ENCODE peak calls at places on chromosomes 7 and 10, in eight cellular contexts. Q is choroid plexus epithelial cell; K is CD8-positive, alpha-beta T cell; S is foreskin fibroblast; G is coronary artery; J is Peyer's patch; O is colonic mucosa; H is astrocyte of the spinal cord. M is an unnamed sample.

GRCh38 chr10:72328829-72329204 is 25.9 kb downstream of the DNAJB12 start:
- DNase-seq in G (no peak), J (no peak), H (no peak), Q (no peak), O (no peak), S (no peak), K (no peak), M (no peak)

GRCh38 chr10:99285846-99286245 is 43.3 kb upstream of the CNNM1 start:
- DNase-seq in H (no peak), J (no peak), K (no peak), O (no peak), S (peak; percentile 78), Q (no peak), G (no peak), M (no peak)

GRCh38 chr7:108403597-108404217 is 52.5 kb downstream of the NRCAM start:
- DNase-seq in G (no peak), K (no peak), Q (no peak), H (no peak), J (no peak), S (no peak), O (no peak), M (no peak)

GRCh38 chr10:113735913-113736312 is 15.6 kb upstream of the PLEKHS1 start:
- DNase-seq in G (no peak), H (no peak), S (no peak), Q (peak; percentile 14), J (no peak), O (no peak), K (no peak), M (peak; percentile 42)

GRCh38 chr7:81267508-81267907 is 348.7 kb upstream of the SEMA3C start:
- DNase-seq in J (no peak), S (peak; percentile 10), Q (peak; percentile 94), O (no peak), G (no peak), H (peak; percentile 47), K (no peak), M (no peak)

GRCh38 chr7:155002411-155003214 is at the start of gene PAXIP1:
- DNase-seq in G (no peak), S (peak; percentile 74), Q (no peak), K (peak; percentile 17), J (peak; percentile 30), H (peak; percentile 4), O (no peak), M (peak; percentile 72)

GRCh38 chr7:142815099-142815498 is 39.8 kb upstream of the EPHB6 start:
- DNase-seq in O (no peak), J (no peak), K (no peak), H (no peak), Q (no peak), G (no peak), S (no peak), M (no peak)

GRCh38 chr10:11578802-11579255 is 32.6 kb downstream of the USP6NL start:
- DNase-seq in Q (no peak), K (no peak), H (no peak), O (no peak), J (no peak), G (no peak), S (no peak), M (no peak)

GRCh38 chr10:129764011-129764900 is 199.8 kb downstream of the EBF3 start:
- DNase-seq in O (peak; percentile 10), H (no peak), Q (no peak), G (peak; percentile 55), K (no peak), S (no peak), J (no peak), M (no peak)

GRCh38 chr7:31748084-31748483 is 61.1 kb downstream of the PPP1R17 start:
- DNase-seq in Q (no peak), G (no peak), J (no peak), O (no peak), H (no peak), K (no peak), S (no peak), M (no peak)

GRCh38 chr10:52187521-52188258 is 126.4 kb upstream of the DKK1 start:
- DNase-seq in S (no peak), Q (no peak), O (no peak), J (no peak), G (no peak), K (no peak), H (no peak), M (no peak)

GRCh38 chr10:88995156-88995876 is 4.7 kb downstream of the FAS start:
- DNase-seq in S (no peak), Q (no peak), K (no peak), H (no peak), O (peak; percentile 60), G (no peak), J (no peak), M (peak; percentile 30)

GRCh38 chr7:2219606-2220005 is 13.1 kb downstream of the MAD1L1 start:
- DNase-seq in Q (no peak), G (no peak), S (no peak), K (no peak), H (no peak), J (no peak), O (no peak), M (no peak)

GRCh38 chr7:65254061-65254460 is 119.6 kb upstream of the ZNF92 start:
- DNase-seq in H (no peak), J (no peak), Q (no peak), S (no peak), K (no peak), G (no peak), O (no peak), M (no peak)

GRCh38 chr7:129989466-129989865 is 36.7 kb upstream of the UBE2H start:
- DNase-seq in J (no peak), K (peak; percentile 9), S (no peak), G (no peak), Q (no peak), H (no peak), O (no peak), M (no peak)

GRCh38 chr7:16235743-16236142 is 185.6 kb downstream of the CRPPA start:
- DNase-seq in G (no peak), K (no peak), Q (no peak), H (no peak), S (peak; percentile 3), O (no peak), J (no peak), M (no peak)

GRCh38 chr7:131325179-131325840 is 2.4 kb upstream of the MKLN1 start:
- DNase-seq in J (no peak), G (no peak), S (peak; percentile 25), H (no peak), O (no peak), Q (no peak), K (no peak), M (no peak)

GRCh38 chr7:86925221-86925620 is 134.2 kb downstream of the ELAPOR2 start:
- DNase-seq in J (no peak), S (no peak), O (peak; percentile 28), H (no peak), K (no peak), Q (no peak), G (no peak), M (peak; percentile 62)

GRCh38 chr10:71397340-71398212 is 856 bp downstream of the CDH23 start:
- DNase-seq in H (no peak), K (no peak), O (no peak), Q (no peak), G (peak; percentile 68), J (no peak), S (no peak), M (no peak)

GRCh38 chr7:131431289-131431688 is 103.6 kb downstream of the MKLN1 start:
- DNase-seq in O (no peak), G (no peak), Q (peak; percentile 23), K (no peak), S (no peak), H (peak; percentile 77), J (no peak), M (no peak)

GRCh38 chr7:71332226-71332625 is 200.3 kb downstream of the GALNT17 start:
- DNase-seq in G (no peak), K (no peak), J (no peak), H (no peak), S (no peak), Q (no peak), O (no peak), M (no peak)

GRCh38 chr7:50141131-50141530 is 48.1 kb upstream of the ZPBP start:
- DNase-seq in O (no peak), J (no peak), K (no peak), S (no peak), H (no peak), G (no peak), Q (no peak), M (no peak)
- H3K4me3 ChIP-seq in O (no peak overlapping the region), J (no peak overlapping the region), K (no peak overlapping the region), S (no peak overlapping the region), H (no peak overlapping the region), G (no peak overlapping the region), Q (no peak overlapping the region), M (no peak overlapping the region)

GRCh38 chr7:11786186-11786585 is 45.8 kb downstream of the THSD7A start:
- DNase-seq in K (no peak), H (peak; percentile 93), G (no peak), S (peak; percentile 25), J (no peak), O (no peak), Q (peak; percentile 85), M (no peak)
- TF ChIP-seq CTCF in K (no peak), H (no peak), G (no peak), S (no peak), J (no peak), O (no peak), Q (no peak), M (no peak)

DNA sequence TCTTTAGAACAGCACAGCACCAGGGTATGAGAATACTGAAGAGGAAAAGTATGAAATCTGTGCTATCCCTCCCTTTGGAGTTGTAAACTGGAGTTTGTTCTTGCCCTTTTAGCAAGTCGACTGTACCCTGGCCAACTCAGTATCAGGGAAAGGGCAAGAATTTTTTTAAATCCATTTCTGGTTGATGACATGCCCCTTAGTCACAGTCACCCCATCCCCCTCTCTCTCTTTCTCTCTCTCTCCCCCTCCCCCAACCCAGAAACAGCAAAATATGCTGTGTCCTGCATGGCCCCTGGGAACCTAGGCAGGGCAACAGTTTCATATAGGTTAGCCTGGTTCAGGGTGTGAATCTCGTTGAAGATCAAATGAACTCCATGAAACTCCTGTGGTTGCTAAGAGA is 177.7 kb upstream of the ADO start:
- DNase-seq in Q (no peak), K (no peak), H (peak; percentile 21), S (peak; percentile 76), J (no peak), O (no peak), G (no peak), M (no peak)
- H3K4me3 ChIP-seq in Q (no peak overlapping the region), K (no peak overlapping the region), H (no peak overlapping the region), S (no peak overlapping the region), J (no peak overlapping the region), O (no peak overlapping the region), G (no peak overlapping the region), M (no peak overlapping the region)

GRCh38 chr7:50264908-50265307 is 39.6 kb upstream of the IKZF1 start:
- DNase-seq in G (no peak), K (peak; percentile 24), Q (no peak), J (no peak), H (no peak), S (no peak), O (no peak), M (no peak)

GRCh38 chr7:50266893-50267386 is 37.6 kb upstream of the IKZF1 start:
- DNase-seq in G (no peak), H (no peak), O (peak; percentile 37), J (peak; percentile 88), Q (no peak), K (peak; percentile 68), S (no peak), M (peak; percentile 56)

GRCh38 chr7:50265968-50266694 is 38.4 kb upstream of the IKZF1 start:
- DNase-seq in S (no peak), O (no peak), K (no peak), J (no peak), Q (no peak), H (no peak), G (no peak), M (no peak)

GRCh38 chr7:50262916-50263690 is 41.4 kb upstream of the IKZF1 start:
- DNase-seq in Q (no peak), O (no peak), G (no peak), K (no peak), J (no peak), S (no peak), H (no peak), M (no peak)

GRCh38 chr7:50261593-50261992 is 42.9 kb upstream of the IKZF1 start:
- DNase-seq in H (no peak), O (no peak), J (no peak), Q (no peak), S (no peak), K (no peak), G (no peak), M (no peak)
- TF ChIP-seq CTCF in H (no peak), O (no peak), J (no peak), Q (no peak), S (no peak), K (no peak), G (no peak), M (no peak)

M was measured in mucosa of descending colon.